ENCODE peak calls at places on chromosomes 2 and 18, in ten cellular contexts. R is tibial artery, N is pancreas, H is astrocyte of the cerebellum, Y is GM23338, G is PC-3, Q is HepG2, A is K562, O is mucosa of descending colon, M is lower lobe of right lung. L is an unnamed sample.

GRCh38 chr2:26401739-26402541 is at the start of gene DRC1:
- DNase-seq in H (peak), Y (peak), O (peak), Q (no peak), A (no peak), R (no peak), G (no peak), N (peak), M (peak), L (no peak)

GRCh38 chr2:9699139-9699823 is 68.5 kb upstream of the YWHAQ start:
- DNase-seq in A (peak), O (no peak), N (no peak), R (no peak), H (no peak), M (no peak), G (peak), Q (no peak), Y (no peak), L (peak)

GRCh38 chr2:9638532-9638931 is 7.7 kb upstream of the YWHAQ start:
- DNase-seq in O (peak), Y (no peak), R (peak), Q (peak), M (peak), H (peak), G (peak), N (peak), A (peak), L (no peak)

GRCh38 chr2:14330884-14331283 is 301.6 kb upstream of the LRATD1 start:
- DNase-seq in A (no peak), G (no peak), O (no peak), N (no peak), H (no peak), M (no peak), R (no peak), Y (peak), Q (no peak), L (no peak)

GRCh38 chr2:43041661-43042360 is 184.6 kb downstream of the ZFP36L2 start:
- DNase-seq in H (peak), R (no peak), Y (peak), O (peak), Q (peak), G (peak), M (no peak), N (no peak), A (peak), L (no peak)

GRCh38 chr2:235690809-235691450 is 197.1 kb downstream of the AGAP1 start:
- DNase-seq in A (no peak), Y (no peak), M (no peak), G (no peak), Q (no peak), O (no peak), N (no peak), R (peak), H (no peak), L (no peak)

GRCh38 chr2:29295843-29296242 is 180.6 kb downstream of the CLIP4 start:
- DNase-seq in N (no peak), A (no peak), M (no peak), H (no peak), G (peak), O (no peak), Q (no peak), Y (peak), R (peak), L (no peak)

GRCh38 chr2:79702934-79703333 is 190.1 kb downstream of the CTNNA2 start:
- DNase-seq in R (no peak), O (no peak), Y (no peak), H (no peak), G (no peak), N (no peak), Q (no peak), M (no peak), A (no peak), L (no peak)

GRCh38 chr2:108222261-108222660 is 17.5 kb upstream of the SULT1C3 start:
- DNase-seq in H (no peak), G (no peak), A (no peak), M (no peak), O (no peak), R (no peak), Q (no peak), Y (no peak), N (no peak), L (no peak)

GRCh38 chr2:44553456-44553855 is 191.7 kb downstream of the CAMKMT start:
- DNase-seq in A (no peak), G (peak), M (no peak), Q (no peak), H (peak), O (no peak), N (no peak), R (no peak), Y (no peak), L (no peak)

GRCh38 chr2:172427256-172427989 is at the start of gene ITGA6:
- DNase-seq in R (peak), H (no peak), M (peak), G (peak), O (peak), N (peak), Y (peak), Q (peak), A (peak), L (no peak)

GRCh38 chr2:133193544-133193943 is 374.7 kb downstream of the NCKAP5 start:
- DNase-seq in G (no peak), O (no peak), N (no peak), R (no peak), A (no peak), H (no peak), Y (no peak), Q (no peak), M (no peak), L (no peak)

GRCh38 chr2:133194068-133194655 is 374.1 kb downstream of the NCKAP5 start:
- DNase-seq in H (no peak), Y (no peak), Q (no peak), G (no peak), M (no peak), O (no peak), R (no peak), N (no peak), A (no peak), L (no peak)

GRCh38 chr2:133197156-133197555 is 371.1 kb downstream of the NCKAP5 start:
- DNase-seq in A (no peak), G (no peak), O (no peak), Y (no peak), R (no peak), Q (no peak), H (no peak), N (no peak), M (no peak), L (no peak)

GRCh38 chr2:133194777-133195335 is 373.4 kb downstream of the NCKAP5 start:
- DNase-seq in R (no peak), Q (no peak), Y (no peak), N (no peak), O (no peak), M (no peak), G (no peak), A (no peak), H (no peak), L (no peak)

DNA sequence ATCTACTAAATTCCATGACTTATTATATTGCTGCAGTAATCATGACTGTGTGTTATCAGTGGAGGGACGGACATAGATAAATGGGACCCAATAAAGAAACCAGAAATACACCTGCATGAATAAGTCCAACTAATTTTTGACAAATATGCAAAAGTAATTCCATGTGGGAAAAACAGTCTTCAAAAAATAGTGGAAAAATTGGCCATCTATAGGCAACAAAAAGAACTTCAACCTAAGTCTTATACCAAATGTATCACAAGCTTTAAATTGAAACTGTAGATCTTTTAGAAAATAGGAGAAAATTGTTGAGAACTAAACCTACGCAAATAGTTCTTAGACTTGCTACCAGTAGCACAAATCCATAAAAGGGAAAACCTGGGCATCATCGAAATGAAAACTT is 376.2 kb downstream of the NCKAP5 start:
- DNase-seq in G (no peak), R (no peak), N (no peak), Q (no peak), O (no peak), Y (no peak), A (no peak), H (no peak), M (no peak), L (no peak)
- TF ChIP-seq CTCF in G (peak), R (no peak), N (no peak), Q (no peak), O (no peak), Y (no peak), A (no peak), H (no peak), M (no peak), L (peak)

GRCh38 chr2:199718074-199718473 is 132.9 kb downstream of the FTCDNL1 start:
- DNase-seq in Q (peak), A (no peak), Y (no peak), M (no peak), O (no peak), G (no peak), R (no peak), H (no peak), N (no peak), L (no peak)
- H3K4me3 ChIP-seq in Q (no peak), A (no peak), Y (no peak), M (no peak), O (no peak), G (no peak), R (no peak), H (no peak), N (no peak), L (no peak)

DNA sequence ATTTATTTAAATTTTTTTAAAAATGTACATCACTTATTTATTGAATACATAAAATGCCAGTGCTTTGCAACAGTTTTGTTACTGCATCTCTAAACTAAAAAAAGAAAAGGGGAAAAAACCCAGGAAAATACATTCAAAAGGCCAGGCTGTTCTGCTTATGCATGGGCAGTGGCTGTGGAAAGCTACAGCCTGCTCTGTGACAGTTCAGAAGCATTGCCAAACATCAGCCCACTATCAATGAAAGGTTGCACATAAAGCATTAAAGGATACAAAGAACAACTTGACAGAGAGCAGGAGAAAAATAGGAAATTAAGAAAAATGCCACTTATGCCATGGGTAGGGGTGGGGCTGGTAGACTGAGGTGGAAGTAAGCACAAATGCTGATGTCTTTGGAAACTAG is 128.2 kb downstream of the FIGN start:
- DNase-seq in G (no peak), Y (no peak), A (no peak), Q (no peak), N (no peak), H (no peak), O (no peak), M (no peak), R (no peak), L (no peak)
- TF ChIP-seq CTCF in G (no peak), Y (no peak), A (no peak), Q (no peak), N (no peak), H (no peak), O (no peak), M (no peak), R (no peak), L (no peak)

DNA sequence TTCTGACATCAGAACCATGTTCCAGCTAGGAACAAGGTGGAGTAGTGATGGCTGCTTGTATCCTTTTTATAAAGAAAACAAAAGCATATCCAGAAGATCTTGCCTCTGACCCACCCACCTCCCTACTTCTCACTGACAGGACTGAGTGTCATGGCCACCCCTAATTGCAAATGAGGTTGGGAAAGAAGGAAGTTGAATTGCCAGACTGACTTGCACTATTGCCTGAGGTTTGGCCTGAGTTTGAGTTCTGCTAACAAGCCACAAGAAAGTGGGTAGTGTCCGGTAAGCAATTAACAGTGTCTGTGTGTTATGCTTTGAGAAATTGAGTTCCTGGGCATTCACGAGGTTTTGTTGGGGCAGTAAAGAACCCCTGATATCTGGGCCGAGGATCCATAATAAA is 22.8 kb downstream of the SGPP2 start:
- DNase-seq in R (no peak), M (no peak), N (no peak), H (no peak), G (no peak), O (no peak), Y (no peak), Q (no peak), A (no peak), L (no peak)
- H3K4me3 ChIP-seq in R (no peak), M (no peak), N (no peak), H (no peak), G (no peak), O (no peak), Y (no peak), Q (no peak), A (no peak), L (no peak)

GRCh38 chr18:59091204-59091603 is 48.5 kb upstream of the SEC11C start:
- DNase-seq in N (no peak), R (no peak), Y (peak), M (no peak), Q (no peak), H (no peak), G (no peak), A (no peak), O (no peak), L (no peak)

GRCh38 chr18:59093668-59094067 is 46.0 kb upstream of the SEC11C start:
- DNase-seq in O (no peak), R (no peak), M (no peak), Q (no peak), G (no peak), N (no peak), Y (no peak), A (no peak), H (no peak), L (no peak)

GRCh38 chr18:59094569-59094968 is 45.1 kb upstream of the SEC11C start:
- DNase-seq in N (no peak), G (no peak), A (no peak), O (no peak), M (no peak), R (no peak), H (no peak), Q (no peak), Y (no peak), L (no peak)

GRCh38 chr18:59101830-59102414 is 37.8 kb upstream of the SEC11C start:
- DNase-seq in R (no peak), A (no peak), H (no peak), N (no peak), G (no peak), M (no peak), Q (no peak), Y (peak), O (no peak), L (no peak)

DNA sequence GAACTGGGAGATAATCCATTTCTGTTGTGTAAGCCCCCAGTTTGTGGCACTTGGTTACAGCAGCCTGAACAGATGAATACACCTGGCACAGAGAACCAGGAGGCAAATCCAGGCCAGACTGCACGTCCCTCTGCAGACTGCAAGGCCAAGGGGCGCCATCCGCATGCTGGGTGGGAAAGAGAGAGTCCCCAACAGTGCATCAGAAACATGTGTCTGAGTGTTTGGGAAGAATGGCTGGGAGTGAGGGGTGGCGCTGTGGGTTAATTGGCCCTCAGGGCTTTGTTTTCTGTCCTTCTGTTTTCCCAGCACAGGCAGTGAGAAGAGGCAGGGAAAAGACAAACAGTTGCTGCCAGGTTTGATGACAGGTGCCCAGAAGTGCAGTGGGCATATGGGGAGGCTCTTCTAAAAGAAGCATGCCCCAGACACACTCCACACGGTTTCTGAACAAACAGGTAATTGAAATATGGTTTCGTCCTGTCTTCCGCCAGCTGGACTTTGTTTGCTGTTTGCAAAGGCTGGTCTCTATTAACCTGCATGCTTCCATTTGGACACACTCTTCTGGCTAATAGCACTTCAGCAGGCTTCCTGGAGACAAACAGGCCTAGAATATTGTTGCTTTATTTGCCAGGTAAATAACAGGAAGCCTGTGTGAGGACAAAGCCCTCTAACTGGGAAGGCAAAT is 43.4 kb upstream of the SEC11C start:
- DNase-seq in H (no peak), Q (peak), A (no peak), N (no peak), G (no peak), R (no peak), O (no peak), Y (peak), M (no peak), L (no peak)
- TF ChIP-seq CTCF in H (no peak), Q (peak), A (no peak), N (no peak), G (no peak), R (no peak), O (no peak), Y (peak), M (no peak), L (no peak)

GRCh38 chr18:45687617-45688016 is 36.4 kb upstream of the SLC14A1 start:
- DNase-seq in Y (no peak), O (no peak), M (no peak), H (no peak), R (no peak), A (peak), Q (no peak), N (no peak), G (no peak), L (no peak)
- H3K4me3 ChIP-seq in Y (no peak), O (no peak), M (no peak), H (no peak), R (no peak), A (peak), Q (no peak), N (no peak), G (no peak), L (no peak)

L was measured in epithelial cell of proximal tubule.